ENCODE peak calls at places on chromosomes 13 and 19, in four cellular contexts. U, O, V and F are unnamed samples.

GRCh38 chr19:28358604-28359003 is 854.3 kb downstream of the UQCRFS1 start:
- DNase-seq in U (no peak), O (no peak), V (peak), F (no peak)

GRCh38 chr19:42436006-42436405 is 6.7 kb downstream of the CXCL17 start:
- DNase-seq in U (no peak), O (no peak), V (no peak), F (no peak)

GRCh38 chr13:112903606-112904195 is 65.3 kb upstream of the MCF2L start:
- DNase-seq in U (no peak), O (no peak), V (no peak), F (no peak)

GRCh38 chr19:36939153-36939552 is 23.0 kb downstream of the ZNF568 start:
- DNase-seq in U (no peak), O (peak), V (no peak), F (no peak)

GRCh38 chr13:23608704-23609413 is 38.6 kb downstream of the TNFRSF19 start:
- DNase-seq in U (no peak), O (no peak), V (no peak), F (peak)

GRCh38 chr19:11539495-11540365 is 1.1 kb downstream of the CNN1 start:
- DNase-seq in U (no peak), O (no peak), V (no peak), F (no peak)

GRCh38 chr13:59750860-59751259 is 412.9 kb downstream of the DIAPH3 start:
- DNase-seq in U (no peak), O (no peak), V (no peak), F (no peak)

GRCh38 chr19:35040474-35040825 is 1.1 kb upstream of the HPN start:
- DNase-seq in U (no peak), O (no peak), V (no peak), F (no peak)

GRCh38 chr19:58003153-58003828 is 671 bp upstream of the ZNF606 start:
- DNase-seq in U (no peak), O (no peak), V (no peak), F (no peak)

GRCh38 chr13:40401911-40402776 is 264.3 kb downstream of the FOXO1 start:
- DNase-seq in U (peak), O (peak), V (peak), F (peak)

GRCh38 chr19:30669329-30670010 is 297.3 kb downstream of the ZNF536 start:
- DNase-seq in U (peak), O (no peak), V (no peak), F (peak)

GRCh38 chr13:31862828-31863227 is 123.5 kb downstream of the RXFP2 start:
- DNase-seq in U (no peak), O (no peak), V (no peak), F (no peak)

GRCh38 chr19:51272183-51272817 is 21.4 kb downstream of the SIGLECL1 start:
- DNase-seq in U (no peak), O (peak), V (no peak), F (no peak)

GRCh38 chr13:20175907-20176652 is 15.2 kb upstream of the GJA3 start:
- DNase-seq in U (no peak), O (no peak), V (no peak), F (no peak)